ENCODE peak calls at places on chromosome 14, in ten cellular contexts. G is transverse colon; I is hepatocyte; B is CD8-positive, alpha-beta T cell; D is H1; P is left ventricle myocardium inferior; C is prostate gland; F is astrocyte; W is upper lobe of left lung; H is HepG2. K is an unnamed sample. For H3K4me1, the result is how much of the 10 kb centered on the place peaks cover.

GRCh38 chr14:105094193-105094907 is 29.1 kb upstream of the GPR132 start:
- DNase-seq in G (no peak), I (no peak), B (no peak), D (no peak), P (no peak), C (no peak), F (no peak), W (no peak), H (no peak), K (no peak)

GRCh38 chr14:38291681-38292459 is 36.0 kb upstream of the CLEC14A start:
- DNase-seq in G (no peak), I (no peak), B (no peak), D (no peak), P (no peak), C (no peak), F (peak), W (no peak), H (no peak), K (no peak)

GRCh38 chr14:56659964-56660551 is 80.5 kb downstream of the TMEM260 start:
- DNase-seq in G (no peak), I (peak), B (no peak), D (no peak), P (no peak), C (no peak), F (peak), W (no peak), H (peak), K (no peak)

GRCh38 chr14:101781240-101782061 is 19.9 kb downstream of the PPP2R5C start:
- DNase-seq in G (no peak), I (no peak), B (peak), D (peak), P (no peak), C (no peak), F (no peak), W (peak), H (no peak), K (peak)

GRCh38 chr14:61282746-61283145 is 1.6 kb upstream of the TMEM30B start:
- DNase-seq in G (no peak), I (no peak), B (no peak), D (no peak), P (no peak), C (no peak), F (no peak), W (no peak), H (no peak), K (no peak)

GRCh38 chr14:31536201-31536960 is 24.8 kb upstream of the NUBPL start:
- DNase-seq in G (peak), I (no peak), B (no peak), D (no peak), P (no peak), C (no peak), F (no peak), W (no peak), H (no peak), K (no peak)

GRCh38 chr14:62694075-62694474 is 351.2 kb downstream of the KCNH5 start:
- DNase-seq in G (no peak), I (peak), B (no peak), D (no peak), P (no peak), C (no peak), F (peak), W (no peak), H (no peak), K (no peak)

GRCh38 chr14:51289169-51289568 is 49.1 kb downstream of the TMX1 start:
- DNase-seq in G (no peak), I (no peak), B (no peak), D (no peak), P (no peak), C (no peak), F (no peak), W (no peak), H (no peak), K (no peak)

GRCh38 chr14:101454229-101454628 is 107.1 kb upstream of the DIO3 start:
- DNase-seq in G (no peak), I (no peak), B (no peak), D (peak), P (no peak), C (no peak), F (no peak), W (no peak), H (no peak), K (no peak)

GRCh38 chr14:41642402-41643195 is 35.9 kb downstream of the LRFN5 start:
- DNase-seq in G (no peak), I (no peak), B (no peak), D (no peak), P (no peak), C (no peak), F (no peak), W (no peak), H (no peak), K (no peak)

GRCh38 chr14:92425101-92425500 is 88.5 kb upstream of the RIN3 start:
- DNase-seq in G (no peak), I (no peak), B (no peak), D (no peak), P (no peak), C (no peak), F (peak), W (no peak), H (peak), K (no peak)

GRCh38 chr14:100067971-100068959 is 3.0 kb downstream of the EVL start:
- DNase-seq in G (peak), I (no peak), B (peak), D (peak), P (peak), C (no peak), F (peak), W (no peak), H (no peak), K (peak)

GRCh38 chr14:105119410-105120025 is 49.1 kb downstream of the JAG2 start:
- DNase-seq in G (no peak), I (no peak), B (no peak), D (no peak), P (no peak), C (no peak), F (no peak), W (no peak), H (no peak), K (no peak)

GRCh38 chr14:68426661-68427549 is 366.0 kb downstream of the ZFP36L1 start:
- DNase-seq in G (no peak), I (no peak), B (no peak), D (no peak), P (no peak), C (no peak), F (no peak), W (no peak), H (no peak), K (no peak)

GRCh38 chr14:78367355-78367754 is 197.2 kb downstream of the NRXN3 start:
- DNase-seq in G (no peak), I (no peak), B (no peak), D (no peak), P (no peak), C (no peak), F (no peak), W (no peak), H (no peak), K (no peak)

GRCh38 chr14:52553002-52553670 is 500 bp downstream of the GPR137C start:
- DNase-seq in G (peak), I (peak), B (peak), D (peak), P (peak), C (peak), F (no peak), W (peak), H (no peak), K (peak)

GRCh38 chr14:71319646-71320045 is 412.4 kb downstream of the PCNX1 start:
- DNase-seq in G (no peak), I (peak), B (no peak), D (no peak), P (no peak), C (no peak), F (no peak), W (no peak), H (no peak), K (no peak)

GRCh38 chr14:30223966-30224365 is 296.3 kb upstream of the PRKD1 start:
- DNase-seq in G (no peak), I (no peak), B (no peak), D (no peak), P (no peak), C (peak), F (no peak), W (no peak), H (no peak), K (peak)

GRCh38 chr14:64185184-64185583 is 109.0 kb downstream of the ESR2 start:
- DNase-seq in G (no peak), I (no peak), B (no peak), D (no peak), P (no peak), C (no peak), F (no peak), W (no peak), H (no peak), K (no peak)

GRCh38 chr14:34237098-34237497 is 224.9 kb downstream of the SPTSSA start:
- DNase-seq in G (no peak), I (no peak), B (no peak), D (no peak), P (no peak), C (no peak), F (no peak), W (no peak), H (peak), K (no peak)

GRCh38 chr14:64504897-64505771 is 564 bp downstream of the ZBTB1 start:
- DNase-seq in G (peak), I (peak), B (peak), D (peak), P (peak), C (peak), F (peak), W (peak), H (peak), K (peak)

GRCh38 chr14:75533791-75534190 is 11.5 kb downstream of the BATF start:
- DNase-seq in G (no peak), I (no peak), B (no peak), D (no peak), P (no peak), C (no peak), F (no peak), W (no peak), H (no peak), K (no peak)
- H3K27ac ChIP-seq in G (no peak), I (no peak), B (no peak), D (no peak), P (no peak), C (peak), F (no peak), W (peak), H (no peak), K (no peak)

GRCh38 chr14:89807151-89807550 is 147.4 kb downstream of the EFCAB11 start:
- DNase-seq in G (no peak), I (no peak), B (no peak), D (no peak), P (no peak), C (no peak), F (no peak), W (no peak), H (no peak), K (no peak)

GRCh38 chr14:89810101-89810500 is 144.4 kb downstream of the EFCAB11 start:
- DNase-seq in G (no peak), I (no peak), B (no peak), D (no peak), P (no peak), C (no peak), F (no peak), W (no peak), H (no peak), K (no peak)

GRCh38 chr14:89805501-89805900 is 149.0 kb downstream of the EFCAB11 start:
- DNase-seq in G (no peak), I (no peak), B (no peak), D (no peak), P (no peak), C (no peak), F (peak), W (no peak), H (no peak), K (no peak)

GRCh38 chr14:89813485-89814080 is 140.9 kb downstream of the EFCAB11 start:
- DNase-seq in G (no peak), I (peak), B (no peak), D (no peak), P (peak), C (no peak), F (peak), W (peak), H (no peak), K (no peak)

GRCh38 chr14:89807905-89808304 is 146.6 kb downstream of the EFCAB11 start:
- DNase-seq in G (no peak), I (no peak), B (no peak), D (no peak), P (no peak), C (no peak), F (no peak), W (no peak), H (no peak), K (no peak)
- H3K4me1 ChIP-seq in G (under half), I (under half), B (under half), D (under half), P (under half), C (under half), F (under half), W (under half), H (under half), K (under half)

DNA sequence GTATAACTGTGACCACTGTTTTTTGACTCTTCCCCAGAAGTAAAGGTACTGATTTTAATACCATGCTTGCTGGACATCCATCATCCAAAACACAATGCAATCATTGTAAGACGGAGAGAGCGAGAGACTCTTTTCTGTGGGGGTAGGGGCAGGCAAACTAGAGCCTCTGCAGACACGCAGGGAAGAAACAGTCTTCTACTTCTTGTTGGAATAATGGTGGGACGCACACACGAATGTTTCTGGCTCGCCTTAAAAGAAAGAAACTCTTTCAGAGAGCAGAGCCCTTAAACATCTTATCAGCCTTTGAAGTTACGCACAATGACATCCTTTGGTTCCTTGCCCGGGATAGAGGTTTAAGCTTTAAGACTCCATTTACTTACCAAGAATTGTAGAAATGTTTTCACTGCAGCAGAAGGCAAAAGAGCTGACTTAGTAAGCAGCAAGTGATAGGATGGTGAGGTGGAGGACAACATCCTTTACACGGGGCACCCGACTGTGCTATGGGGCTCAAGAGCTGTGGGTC is 133.8 kb upstream of the FOXN3 start:
- DNase-seq in G (no peak), I (no peak), B (no peak), D (no peak), P (no peak), C (no peak), F (peak), W (no peak), H (no peak), K (no peak)
- TF ChIP-seq CTCF in G (no peak), I (no peak), B (no peak), D (no peak), P (no peak), C (no peak), F (no peak), W (no peak), H (no peak), K (no peak)

DNA sequence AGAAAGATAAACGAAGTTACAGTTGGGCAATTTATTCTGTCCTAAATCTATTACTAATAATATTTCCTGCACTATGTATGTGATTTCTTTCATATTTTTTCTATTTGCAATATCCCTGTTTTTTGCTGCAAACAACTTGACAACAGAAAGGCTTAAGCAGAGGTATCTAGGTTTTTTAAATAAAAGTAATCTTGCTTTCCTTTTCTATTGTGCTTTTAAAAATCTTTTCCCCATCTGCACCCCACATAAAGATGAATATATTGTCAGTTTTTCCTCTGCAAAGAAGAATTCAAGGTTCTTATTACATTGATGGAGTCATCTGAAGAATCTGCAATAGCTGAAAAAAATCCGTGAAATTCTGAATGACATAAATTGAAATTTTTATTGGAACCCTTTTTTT is 502 bp upstream of the RALGAPA1 start:
- DNase-seq in G (no peak), I (no peak), B (no peak), D (no peak), P (no peak), C (no peak), F (no peak), W (no peak), H (no peak), K (no peak)
- H3K27ac ChIP-seq in G (peak), I (peak), B (peak), D (no peak), P (peak), C (peak), F (no peak), W (peak), H (peak), K (peak)

GRCh38 chr14:24428628-24429394 is 657 bp downstream of the CBLN3 start:
- DNase-seq in G (no peak), I (no peak), B (no peak), D (no peak), P (no peak), C (no peak), F (no peak), W (peak), H (no peak), K (no peak)

GRCh38 chr14:24430682-24431568 is 1.2 kb downstream of the KHNYN start:
- DNase-seq in G (no peak), I (peak), B (peak), D (no peak), P (no peak), C (no peak), F (no peak), W (peak), H (no peak), K (peak)

GRCh38 chr14:24429395-24430142 is at the start of the genes CBLN3 and KHNYN:
- DNase-seq in G (peak), I (peak), B (peak), D (peak), P (peak), C (peak), F (peak), W (peak), H (peak), K (peak)

GRCh38 chr14:24431569-24432258 is 2.0 kb downstream of the KHNYN start:
- DNase-seq in G (peak), I (peak), B (peak), D (peak), P (peak), C (peak), F (peak), W (peak), H (peak), K (peak)

GRCh38 chr14:24430143-24430681 is 458 bp downstream of the KHNYN start:
- DNase-seq in G (peak), I (peak), B (peak), D (peak), P (peak), C (peak), F (peak), W (peak), H (peak), K (peak)
- H3K4me1 ChIP-seq in G (under half), I (under half), B (under half), D (under half), P (half or more), C (under half), F (under half), W (half or more), H (half or more), K (under half)

K was measured in thyroid gland.